ENCODE peak calls at places on chromosomes 2 and 18, in six cellular contexts. N is IMR-90; D is suprapubic skin; I is thoracic aorta; B is CD4-positive, alpha-beta memory T cell; E is MM.1S. P is an unnamed sample.

GRCh38 chr2:135916232-135916631 is 40.0 kb upstream of the MCM6 start:
- DNase-seq in D (no peak), I (no peak), N (peak; percentile 40), B (peak; percentile 50), E (peak; percentile 60), P (no peak)

GRCh38 chr2:61910603-61911002 is 5.1 kb downstream of the COMMD1 start:
- DNase-seq in B (no peak), I (no peak), D (no peak), E (no peak), N (no peak), P (no peak)

GRCh38 chr2:209395652-209396051 is 28.2 kb upstream of the MAP2 start:
- DNase-seq in I (no peak), N (no peak), B (no peak), E (no peak), D (no peak), P (no peak)

GRCh38 chr2:177545143-177545542 is 152.6 kb downstream of the AGPS start:
- DNase-seq in I (no peak), B (no peak), N (no peak), E (peak; percentile 77), D (no peak), P (no peak)

GRCh38 chr2:140791802-140792201 is 1339.0 kb downstream of the LRP1B start:
- DNase-seq in D (no peak), N (no peak), E (no peak), I (no peak), B (no peak), P (no peak)

GRCh38 chr18:76338088-76338487 is 157.0 kb downstream of the ZNF516 start:
- DNase-seq in B (no peak), N (no peak), I (no peak), E (no peak), D (no peak), P (no peak)

GRCh38 chr2:100945930-100946607 is 56.0 kb upstream of the RPL31 start:
- DNase-seq in D (no peak), B (no peak), I (no peak), E (no peak), N (no peak), P (no peak)

GRCh38 chr18:35756506-35757117 is 175.1 kb downstream of the GALNT1 start:
- DNase-seq in I (no peak), D (no peak), N (peak; percentile 59), B (peak; percentile 59), E (peak; percentile 64), P (no peak)

GRCh38 chr2:142306126-142306525 is 175.3 kb upstream of the LRP1B start:
- DNase-seq in B (no peak), D (no peak), E (no peak), N (no peak), I (no peak), P (no peak)

GRCh38 chr2:55618649-55619055 is 1.2 kb upstream of the PPP4R3B start:
- DNase-seq in I (no peak), N (peak; percentile 43), B (peak; percentile 47), D (peak; percentile 66), E (peak; percentile 68), P (no peak)

GRCh38 chr2:55838653-55839052 is 84.9 kb downstream of the EFEMP1 start:
- DNase-seq in B (no peak), N (no peak), E (no peak), D (no peak), I (no peak), P (no peak)

GRCh38 chr18:23238651-23239349 is 103.5 kb downstream of the CABLES1 start:
- DNase-seq in I (no peak), N (peak; percentile 33), D (no peak), E (no peak), B (no peak), P (no peak)
- H3K27ac ChIP-seq in I (peak overlapping the region; percentile 86), N (no peak overlapping the region), D (peak overlapping the region; percentile 73), E (peak overlapping the region; percentile 97), B (no peak overlapping the region), P (peak overlapping the region; percentile 89)

GRCh38 chr2:102051659-102052366 is 60.1 kb downstream of the IL1R2 start:
- DNase-seq in B (no peak), E (no peak), N (peak; percentile 65), D (peak; percentile 64), I (no peak), P (peak; percentile 82)
- H3K27ac ChIP-seq in B (no peak overlapping the region), E (no peak overlapping the region), N (peak overlapping the region; percentile 69), D (peak overlapping the region; percentile 85), I (peak overlapping the region; percentile 94), P (peak overlapping the region; percentile 91)

DNA sequence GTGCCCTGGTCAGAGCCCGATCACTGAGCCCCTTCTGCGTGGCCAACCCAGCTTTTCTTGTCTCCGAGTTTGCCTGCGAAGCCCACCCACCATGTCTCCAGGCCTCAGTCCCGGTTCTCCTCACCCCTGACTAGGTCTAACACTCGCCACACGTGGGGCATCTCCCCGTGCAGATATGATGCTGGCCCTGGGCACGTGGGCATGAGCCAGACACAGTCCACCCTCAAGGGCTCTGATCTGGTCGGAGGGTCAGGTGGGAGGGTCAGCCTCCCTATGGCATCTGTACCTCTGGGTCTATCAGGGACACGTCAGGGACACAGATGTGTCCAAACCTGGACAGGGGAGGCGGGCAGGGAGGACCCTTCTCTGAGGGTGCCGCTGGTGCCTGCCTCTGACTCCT is 95.4 kb downstream of the RHOB start:
- DNase-seq in E (no peak), N (no peak), B (no peak), I (no peak), D (no peak), P (no peak)
- H3K27ac ChIP-seq in E (no peak overlapping the region), N (no peak overlapping the region), B (no peak overlapping the region), I (no peak overlapping the region), D (no peak overlapping the region), P (no peak overlapping the region)

DNA sequence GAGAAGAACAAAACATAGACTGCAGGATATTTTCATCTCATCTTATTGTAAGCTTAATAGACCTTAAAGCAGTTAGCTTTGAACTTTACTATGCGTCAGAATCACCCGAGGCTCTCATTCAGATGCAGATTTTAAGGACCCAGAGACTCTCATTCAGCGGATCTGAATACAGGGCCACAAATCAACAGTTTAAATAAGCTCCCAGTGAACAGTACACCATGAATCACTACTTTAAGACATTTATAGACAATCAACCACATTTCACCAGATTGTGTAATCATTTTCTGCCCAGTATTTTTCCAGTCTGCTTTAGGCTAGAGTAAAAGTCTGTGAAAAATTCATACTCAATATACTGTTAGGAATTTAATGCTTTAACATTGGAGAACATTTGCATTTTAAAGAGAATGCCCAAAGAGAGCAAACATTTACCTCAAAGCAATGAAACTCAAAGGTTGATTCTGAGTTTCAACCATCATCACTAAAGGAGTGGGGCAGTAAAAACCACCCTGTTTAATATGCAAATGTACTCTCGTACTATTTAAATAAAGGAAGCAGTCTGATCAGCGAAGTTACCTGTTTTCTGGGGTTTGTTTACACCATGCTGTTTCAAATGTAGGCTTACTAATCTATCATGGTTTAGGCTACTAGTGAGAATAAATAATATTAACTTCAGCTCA is 11.0 kb upstream of the ALPK2 start:
- DNase-seq in I (no peak), N (peak; percentile 69), B (no peak), E (peak; percentile 43), D (no peak), P (no peak)
- H3K27ac ChIP-seq in I (no peak overlapping the region), N (no peak overlapping the region), B (no peak overlapping the region), E (peak overlapping the region; percentile 47), D (peak overlapping the region; percentile 13), P (peak overlapping the region; percentile 52)